ENCODE peak calls at places on chromosome X, in five cellular contexts. G is hepatic stellate cell; Q is Ammon's horn; C is kidney glomerular epithelial cell; L is activated CD4-positive, CD25-positive, alpha-beta regulatory T cell treated with anti-CD3 and anti-CD28 coated beads, Interleukin-2, amount 50 U/mL, for 72 hours. W is an unnamed sample.

GRCh38 chrX:115584715-115585114 is 23.7 kb downstream of the PLS3 start:
- DNase-seq in C (no peak), G (no peak), L (no peak), Q (no peak), W (no peak)

GRCh38 chrX:133325422-133325821 is 89.9 kb downstream of the GPC4 start:
- DNase-seq in C (no peak), G (no peak), L (no peak), Q (no peak), W (no peak)

GRCh38 chrX:65610040-65610439 is 57.4 kb upstream of the MSN start:
- DNase-seq in L (no peak), Q (no peak), C (no peak), G (no peak), W (no peak)

GRCh38 chrX:38224160-38224559 is 3.5 kb upstream of the SRPX start:
- DNase-seq in C (no peak), G (no peak), L (no peak), Q (no peak), W (no peak)

GRCh38 chrX:38561126-38561868 is at the start of gene TSPAN7:
- DNase-seq in Q (peak; percentile 71), L (peak; percentile 72), G (peak; percentile 52), C (peak; percentile 9), W (peak; percentile 69)

GRCh38 chrX:39836802-39837420 is 260.8 kb downstream of the BCOR start:
- DNase-seq in G (no peak), L (no peak), Q (no peak), C (no peak), W (no peak)

GRCh38 chrX:129747533-129747932 is 8.8 kb downstream of the XPNPEP2 start:
- DNase-seq in Q (no peak), C (no peak), L (no peak), G (no peak), W (no peak)

GRCh38 chrX:97367149-97367548 is 483.4 kb downstream of the RPA4 start:
- DNase-seq in Q (peak; percentile 1), L (no peak), G (no peak), C (no peak), W (no peak)

GRCh38 chrX:130245441-130245840 is 23.3 kb downstream of the ZNF280C start:
- DNase-seq in C (peak; percentile 26), G (peak; percentile 59), Q (no peak), L (no peak), W (no peak)

GRCh38 chrX:144586756-144587155 is 660.5 kb upstream of the SPANXN1 start:
- DNase-seq in C (no peak), G (no peak), L (no peak), Q (no peak), W (no peak)

GRCh38 chrX:153333271-153333670 is 682 bp upstream of the ZNF275 start:
- DNase-seq in G (no peak), C (no peak), Q (no peak), L (no peak), W (no peak)

GRCh38 chrX:68163446-68163845 is 269.8 kb downstream of the OPHN1 start:
- DNase-seq in C (no peak), G (no peak), Q (no peak), L (no peak), W (no peak)